ENCODE peak calls at places on chromosomes 3 and 15, in four cellular contexts. B is IMR-90, Z is mesendoderm, N is trophoblast cell. W is an unnamed sample.

GRCh38 chr3:10956991-10957390 is 35.6 kb upstream of the SLC6A1 start:
- DNase-seq in B (no peak), Z (no peak), N (no peak), W (no peak)

GRCh38 chr3:63051920-63052319 is 176.7 kb upstream of the CADPS start:
- DNase-seq in B (no peak), Z (peak), N (no peak), W (peak)

GRCh38 chr3:197490098-197490497 is 65.7 kb downstream of the BDH1 start:
- DNase-seq in B (peak), Z (peak), N (peak), W (no peak)

GRCh38 chr3:100850721-100851120 is 141.4 kb downstream of the TFG start:
- DNase-seq in B (peak), Z (no peak), N (peak), W (no peak)

GRCh38 chr3:50210510-50211367 is 5.7 kb downstream of the SLC38A3 start:
- DNase-seq in B (no peak), Z (no peak), N (no peak), W (no peak)

GRCh38 chr3:66738625-66739330 is 238.0 kb upstream of the LRIG1 start:
- DNase-seq in B (peak), Z (no peak), N (no peak), W (no peak)

GRCh38 chr15:65377105-65377975 is 462 bp downstream of the IGDCC3 start:
- DNase-seq in B (no peak), Z (peak), N (no peak), W (no peak)

GRCh38 chr15:51312754-51313390 is 25.5 kb downstream of the CYP19A1 start:
- DNase-seq in B (peak), Z (no peak), N (no peak), W (no peak)

GRCh38 chr15:38707802-38708671 is 143.4 kb upstream of the RASGRP1 start:
- DNase-seq in B (peak), Z (peak), N (peak), W (peak)

GRCh38 chr3:87367752-87368151 is 91.4 kb upstream of the POU1F1 start:
- DNase-seq in B (no peak), Z (no peak), N (no peak), W (no peak)

GRCh38 chr3:66115858-66116654 is 77.3 kb upstream of the MAGI1 start:
- DNase-seq in B (peak), Z (peak), N (peak), W (peak)

GRCh38 chr3:197836244-197836643 is 45.2 kb downstream of the LRCH3 start:
- DNase-seq in B (no peak), Z (no peak), N (no peak), W (no peak)

GRCh38 chr3:141021261-141021660 is 29.9 kb upstream of the SPSB4 start:
- DNase-seq in B (no peak), Z (no peak), N (no peak), W (no peak)

GRCh38 chr3:96814581-96815567 is at the start of gene EPHA6:
- DNase-seq in B (no peak), Z (peak), N (no peak), W (no peak)

GRCh38 chr15:81235781-81236507 is 39.3 kb downstream of the IL16 start:
- DNase-seq in B (peak), Z (peak), N (peak), W (no peak)

GRCh38 chr3:127865941-127866340 is 43.6 kb upstream of the MGLL start:
- DNase-seq in B (peak), Z (peak), N (peak), W (no peak)

GRCh38 chr3:30294241-30294667 is 312.1 kb upstream of the TGFBR2 start:
- DNase-seq in B (peak), Z (peak), N (peak), W (no peak)

GRCh38 chr3:52742418-52743041 is 28.2 kb downstream of the NEK4 start:
- DNase-seq in B (peak), Z (peak), N (no peak), W (no peak)

GRCh38 chr3:9244495-9245183 is 4.8 kb downstream of the SRGAP3 start:
- DNase-seq in B (no peak), Z (peak), N (no peak), W (no peak)

GRCh38 chr15:67101981-67102929 is 36.9 kb downstream of the SMAD3 start:
- DNase-seq in B (peak), Z (no peak), N (no peak), W (no peak)

GRCh38 chr15:63610209-63610841 is 13.1 kb downstream of the FBXL22 start:
- DNase-seq in B (peak), Z (peak), N (peak), W (peak)

GRCh38 chr15:100116416-100117190 is 225.2 kb downstream of the ADAMTS17 start:
- DNase-seq in B (no peak), Z (no peak), N (no peak), W (no peak)

GRCh38 chr15:72521682-72522081 is 47.6 kb downstream of the ARIH1 start:
- DNase-seq in B (peak), Z (no peak), N (no peak), W (no peak)

GRCh38 chr3:45029661-45030060 is 3.6 kb downstream of the CLEC3B start:
- DNase-seq in B (peak), Z (no peak), N (peak), W (no peak)

GRCh38 chr15:70252056-70252935 is 154.6 kb upstream of the TLE3 start:
- DNase-seq in B (no peak), Z (no peak), N (no peak), W (no peak)

GRCh38 chr3:127092368-127092767 is 100.6 kb upstream of the PRR23E start:
- DNase-seq in B (no peak), Z (no peak), N (no peak), W (no peak)

GRCh38 chr15:58742424-58743160 is 6.9 kb downstream of the ADAM10 start:
- DNase-seq in B (peak), Z (no peak), N (peak), W (no peak)

DNA sequence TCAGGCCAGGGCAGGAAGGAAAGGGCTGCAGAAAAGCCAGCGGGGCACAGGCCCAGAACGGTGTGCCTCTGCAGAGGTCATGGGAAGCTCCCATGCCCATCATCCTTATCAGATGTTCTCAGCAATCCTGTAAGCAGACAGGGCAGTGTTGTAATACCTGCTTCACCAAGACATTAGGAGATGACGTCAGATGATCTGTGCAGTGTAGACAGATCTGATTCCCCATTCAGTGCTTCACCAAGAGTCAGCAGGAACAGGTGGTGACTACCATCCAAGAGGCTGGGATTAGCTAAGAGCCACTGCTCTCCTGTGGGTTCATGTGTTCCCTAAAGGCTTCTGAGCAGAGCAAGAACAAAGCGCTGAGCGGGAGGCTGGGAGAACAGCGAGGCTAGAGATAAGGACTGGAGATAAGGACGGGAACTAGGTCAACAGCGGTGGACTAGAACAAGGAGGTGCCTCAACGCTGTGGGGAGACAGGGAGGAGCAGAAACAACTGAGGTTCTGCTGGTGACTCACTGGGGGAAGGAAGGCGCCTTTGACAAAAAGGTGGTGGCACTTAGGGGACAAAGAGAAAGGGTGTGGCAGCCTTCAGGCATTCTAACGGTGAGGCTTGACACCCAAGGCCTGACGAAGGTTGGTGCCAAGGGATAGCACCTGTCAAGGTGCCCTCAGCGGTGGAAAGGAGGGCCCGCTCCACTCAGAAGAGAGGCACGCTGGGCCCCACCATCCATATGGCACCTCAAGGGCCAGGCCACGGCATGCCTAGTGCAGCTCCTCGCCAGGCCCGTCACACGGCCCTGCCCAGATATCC is 28.4 kb downstream of the CCDC12 start:
- DNase-seq in B (peak), Z (peak), N (peak), W (no peak)
- H4K8ac ChIP-seq in B (no peak), Z (no peak), N (no peak), W (no peak)

GRCh38 chr15:56917652-56918045 is 795 bp upstream of the TCF12 start:
- DNase-seq in B (no peak), Z (no peak), N (no peak), W (no peak)

GRCh38 chr15:56916825-56917477 is 1.5 kb upstream of the TCF12 start:
- DNase-seq in B (no peak), Z (no peak), N (no peak), W (no peak)

GRCh38 chr15:56918046-56918906 is at the start of gene TCF12:
- DNase-seq in B (peak), Z (peak), N (peak), W (peak)

GRCh38 chr15:56919708-56920637 is 1.5 kb downstream of the TCF12 start:
- DNase-seq in B (peak), Z (peak), N (peak), W (no peak)

GRCh38 chr15:56918907-56919707 is 663 bp downstream of the TCF12 start:
- DNase-seq in B (peak), Z (peak), N (peak), W (peak)
- H4K8ac ChIP-seq in B (peak), Z (no peak), N (peak), W (no peak)

GRCh38 chr3:53845103-53845880 is 927 bp downstream of the CHDH start:
- DNase-seq in B (peak), Z (peak), N (peak), W (peak)
- H4K8ac ChIP-seq in B (no peak), Z (no peak), N (peak), W (no peak)

DNA sequence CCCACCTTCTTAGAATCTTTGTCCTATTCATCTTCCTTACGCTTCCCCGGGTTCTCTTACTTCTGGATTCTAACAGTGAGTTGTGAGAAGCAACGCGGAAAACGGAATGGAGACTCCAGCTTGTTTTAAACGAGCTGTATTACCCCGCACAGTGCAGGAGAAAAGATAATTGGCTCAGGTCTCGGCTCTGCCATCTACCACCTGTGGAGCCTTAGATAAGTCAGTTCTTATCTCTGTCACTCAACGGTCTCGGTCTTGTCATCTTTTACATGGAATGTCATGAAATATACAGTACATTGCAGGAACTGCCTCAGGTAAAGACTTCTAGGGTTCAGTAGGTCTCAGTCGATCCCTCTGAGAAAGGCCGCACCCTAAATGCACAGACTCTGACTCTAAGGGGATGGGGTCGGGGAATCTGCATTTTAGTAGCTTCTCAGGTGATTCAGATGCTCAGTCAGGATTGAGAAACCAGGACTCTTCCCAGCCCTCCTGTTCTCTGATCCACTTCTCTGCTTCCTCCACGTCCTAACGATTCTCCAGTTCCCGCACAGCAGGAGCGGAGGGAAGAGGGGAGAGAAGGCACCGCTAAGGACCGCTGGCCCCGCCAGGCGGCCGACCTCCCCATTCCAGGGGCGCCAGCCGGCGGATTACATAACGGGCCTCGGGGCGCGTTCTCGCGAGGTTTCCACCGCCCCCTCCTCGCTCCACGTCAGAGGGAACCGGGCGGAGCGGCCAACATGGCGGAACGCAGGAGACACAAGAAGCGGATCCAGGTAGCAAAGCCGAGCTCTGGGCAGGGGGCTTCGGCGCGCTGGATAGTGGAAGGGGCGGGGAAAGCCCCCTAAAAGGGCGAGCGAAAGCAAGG is at the start of gene SEC62:
- DNase-seq in B (peak), Z (peak), N (peak), W (peak)
- H4K8ac ChIP-seq in B (peak), Z (no peak), N (peak), W (no peak)

GRCh38 chr3:181726351-181727121 is 14.8 kb downstream of the SOX2 start:
- DNase-seq in B (no peak), Z (peak), N (no peak), W (peak)
- H4K8ac ChIP-seq in B (no peak), Z (no peak), N (no peak), W (no peak)

GRCh38 chr3:69542265-69543079 is 156.6 kb upstream of the FRMD4B start:
- DNase-seq in B (no peak), Z (peak), N (no peak), W (peak)
- H4K8ac ChIP-seq in B (no peak), Z (no peak), N (no peak), W (no peak)